ENCODE peak calls at places on chromosomes 12 and 14, in four cellular contexts. I is Right ventricle myocardium superior, Z is AG08396, S is stomach. U is an unnamed sample.

GRCh38 chr12:19645823-19646222 is 206.5 kb downstream of the AEBP2 start:
- DNase-seq in I (no peak), Z (no peak), S (no peak), U (no peak)

GRCh38 chr12:119683816-119684215 is 15.9 kb downstream of the PRKAB1 start:
- DNase-seq in I (no peak), Z (no peak), S (no peak), U (no peak)

GRCh38 chr12:96414637-96415036 is 14.4 kb upstream of the CDK17 start:
- DNase-seq in I (no peak), Z (no peak), S (no peak), U (no peak)

GRCh38 chr14:50319721-50320120 is 7.6 kb downstream of the DMAC2L start:
- DNase-seq in I (no peak), Z (no peak), S (no peak), U (no peak)

GRCh38 chr12:125330645-125331341 is 265.6 kb downstream of the AACS start:
- DNase-seq in I (peak), Z (peak), S (peak), U (peak)

GRCh38 chr12:98595152-98595988 is 1.9 kb downstream of the SLC25A3 start:
- DNase-seq in I (no peak), Z (peak), S (no peak), U (no peak)

GRCh38 chr14:92677087-92677668 is 71.2 kb downstream of the LGMN start:
- DNase-seq in I (no peak), Z (no peak), S (no peak), U (no peak)

GRCh38 chr12:115598827-115599226 is 678.7 kb downstream of the MED13L start:
- DNase-seq in I (no peak), Z (peak), S (no peak), U (no peak)

GRCh38 chr12:52279683-52280318 is 5.4 kb downstream of the KRT86 start:
- DNase-seq in I (no peak), Z (no peak), S (peak), U (no peak)

U was measured in Right ventricle myocardium inferior.